ENCODE peak calls at places on chromosomes 12 and 14, in nine cellular contexts. E, S, B, M, I, F, U, H and D are unnamed samples.

GRCh38 chr12:72511906-72512305 is 239.7 kb downstream of the TRHDE start:
- DNase-seq in E (peak), S (no peak), B (no peak), M (peak), I (no peak), F (no peak), U (no peak), H (peak), D (no peak)

GRCh38 chr12:105100207-105100985 is 7.1 kb upstream of the WASHC4 start:
- DNase-seq in E (peak), S (no peak), B (no peak), M (no peak), I (no peak), F (no peak), U (no peak), H (no peak), D (no peak)

GRCh38 chr14:94591073-94591472 is 9.8 kb downstream of the SERPINA5 start:
- DNase-seq in E (no peak), S (no peak), B (no peak), M (no peak), I (no peak), F (no peak), U (no peak), H (no peak), D (no peak)

GRCh38 chr12:64806593-64806992 is 17.9 kb upstream of the TBC1D30 start:
- DNase-seq in E (peak), S (no peak), B (no peak), M (peak), I (no peak), F (no peak), U (no peak), H (no peak), D (no peak)

GRCh38 chr12:124758266-124759200 is 105.1 kb downstream of the SCARB1 start:
- DNase-seq in E (no peak), S (no peak), B (no peak), M (no peak), I (no peak), F (no peak), U (no peak), H (no peak), D (no peak)

GRCh38 chr12:39824505-39825198 is 205.0 kb upstream of the ABCD2 start:
- DNase-seq in E (no peak), S (no peak), B (no peak), M (no peak), I (no peak), F (no peak), U (no peak), H (peak), D (no peak)

GRCh38 chr12:58310828-58311273 is 369.5 kb downstream of the ATP23 start:
- DNase-seq in E (peak), S (no peak), B (no peak), M (peak), I (no peak), F (no peak), U (no peak), H (peak), D (no peak)

GRCh38 chr14:80644826-80645225 is 296.7 kb downstream of the CEP128 start:
- DNase-seq in E (no peak), S (no peak), B (no peak), M (no peak), I (no peak), F (no peak), U (no peak), H (no peak), D (no peak)

GRCh38 chr12:58777815-58778214 is 142.5 kb downstream of the LRIG3 start:
- DNase-seq in E (no peak), S (no peak), B (no peak), M (no peak), I (no peak), F (no peak), U (no peak), H (no peak), D (no peak)

GRCh38 chr12:63917864-63918742 is 73.6 kb downstream of the SRGAP1 start:
- DNase-seq in E (peak), S (no peak), B (no peak), M (peak), I (no peak), F (no peak), U (no peak), H (peak), D (no peak)